ENCODE peak calls at places on chromosome 10, in four cellular contexts. T, I, D and X are unnamed samples.

GRCh38 chr10:110510730-110511129 is 13.0 kb downstream of the DUSP5 start:
- DNase-seq in D (no peak), I (no peak), T (no peak), X (no peak)

GRCh38 chr10:120022357-120022756 is 129.8 kb downstream of the SEC23IP start:
- DNase-seq in I (no peak), D (no peak), T (no peak), X (no peak)

GRCh38 chr10:91614254-91614624 is 18.6 kb downstream of the PPP1R3C start:
- DNase-seq in I (no peak), D (no peak), T (no peak), X (no peak)

GRCh38 chr10:102710604-102711003 is 3.6 kb downstream of the ARL3 start:
- DNase-seq in I (peak), D (peak), T (no peak), X (no peak)

GRCh38 chr10:48450811-48451466 is 144.5 kb downstream of the MAPK8 start:
- DNase-seq in I (no peak), T (no peak), D (no peak), X (peak)

GRCh38 chr10:96124230-96125141 is 5.6 kb upstream of the ZNF518A start:
- DNase-seq in T (peak), D (no peak), I (peak), X (peak)

GRCh38 chr10:46546591-46547330 is 9.7 kb downstream of the GPRIN2 start:
- DNase-seq in I (no peak), D (no peak), T (peak), X (no peak)

GRCh38 chr10:122657255-122657654 is 42.4 kb downstream of the C10orf120 start:
- DNase-seq in I (no peak), D (no peak), T (no peak), X (peak)

GRCh38 chr10:80161321-80162084 is 29.0 kb downstream of the PLAC9 start:
- DNase-seq in T (no peak), D (no peak), I (no peak), X (peak)

GRCh38 chr10:110455440-110455839 is 42.3 kb upstream of the DUSP5 start:
- DNase-seq in I (no peak), T (no peak), D (no peak), X (no peak)

GRCh38 chr10:17113889-17114288 is 15.7 kb downstream of the CUBN start:
- DNase-seq in D (no peak), I (peak), T (no peak), X (no peak)

GRCh38 chr10:56212951-56213350 is 148.1 kb downstream of the ZWINT start:
- DNase-seq in I (no peak), T (no peak), D (no peak), X (no peak)

GRCh38 chr10:102133373-102134195 is 744 bp downstream of the PPRC1 start:
- DNase-seq in I (peak), D (peak), T (peak), X (peak)

GRCh38 chr10:51867956-51868355 is 168.6 kb upstream of the CSTF2T start:
- DNase-seq in D (no peak), T (no peak), I (no peak), X (no peak)

GRCh38 chr10:77641344-77641743 is 3.7 kb upstream of the KCNMA1 start:
- DNase-seq in D (no peak), T (no peak), I (no peak), X (peak)

GRCh38 chr10:45308707-45309106 is 6.7 kb downstream of the OR13A1 start:
- DNase-seq in D (no peak), I (no peak), T (no peak), X (no peak)

GRCh38 chr10:3776796-3777571 is 8.0 kb downstream of the KLF6 start:
- DNase-seq in I (peak), T (peak), D (peak), X (peak)

GRCh38 chr10:60082341-60083038 is 176.1 kb upstream of the CCDC6 start:
- DNase-seq in I (no peak), T (no peak), D (no peak), X (no peak)

GRCh38 chr10:109668137-109668536 is 255.2 kb downstream of the XPNPEP1 start:
- DNase-seq in D (no peak), I (no peak), T (no peak), X (no peak)

GRCh38 chr10:123666318-123667291 is at the start of gene GPR26:
- DNase-seq in I (no peak), T (no peak), D (no peak), X (no peak)

GRCh38 chr10:28800144-28800543 is 122.8 kb downstream of the BAMBI start:
- DNase-seq in D (no peak), T (no peak), I (no peak), X (no peak)

GRCh38 chr10:120336910-120337540 is 120.0 kb upstream of the PLPP4 start:
- DNase-seq in I (peak), T (peak), D (no peak), X (peak)

GRCh38 chr10:112775892-112776679 is 174.0 kb upstream of the TCF7L2 start:
- DNase-seq in T (no peak), I (no peak), D (no peak), X (no peak)

GRCh38 chr10:61100882-61101281 is 156.9 kb upstream of the RHOBTB1 start:
- DNase-seq in T (no peak), D (no peak), I (no peak), X (no peak)

GRCh38 chr10:126001579-126001978 is 105.2 kb downstream of the FANK1 start:
- DNase-seq in T (no peak), I (peak), D (no peak), X (no peak)

GRCh38 chr10:112875474-112876267 is 74.4 kb upstream of the TCF7L2 start:
- DNase-seq in T (peak), D (no peak), I (peak), X (no peak)

GRCh38 chr10:52066383-52066782 is 247.7 kb upstream of the DKK1 start:
- DNase-seq in I (no peak), D (no peak), T (no peak), X (peak)

GRCh38 chr10:101858723-101859500 is 15.3 kb upstream of the KCNIP2 start:
- DNase-seq in T (no peak), I (no peak), D (no peak), X (no peak)

GRCh38 chr10:49486738-49487137 is 52.2 kb downstream of the ERCC6 start:
- DNase-seq in D (no peak), T (no peak), I (no peak), X (no peak)

DNA sequence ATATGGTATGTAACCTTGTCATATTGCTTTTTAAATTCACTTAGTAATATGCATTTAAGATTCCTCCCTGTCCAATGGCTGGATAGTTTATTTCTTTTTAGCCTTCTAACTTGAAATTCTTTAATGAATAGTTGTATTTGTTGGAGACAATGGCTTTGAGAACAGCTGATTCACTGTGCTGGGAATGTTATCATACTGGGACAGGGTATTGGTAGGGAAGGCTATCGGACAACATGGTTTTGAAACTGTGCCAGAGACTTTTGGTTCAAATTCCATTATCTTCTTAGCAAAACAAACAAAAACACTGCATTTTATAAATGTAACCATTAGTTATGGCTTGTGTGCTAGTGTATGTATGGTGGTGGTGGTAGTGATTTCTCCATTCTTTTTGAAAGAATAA is 517.1 kb upstream of the ANKRD30A start:
- DNase-seq in D (no peak), I (peak), T (no peak), X (no peak)
- H3K4me3 ChIP-seq in D (no peak), I (no peak), T (no peak), X (no peak)

GRCh38 chr10:70672993-70673928 is 955 bp downstream of the ADAMTS14 start:
- DNase-seq in T (no peak), I (no peak), D (no peak), X (no peak)
- H3K4me3 ChIP-seq in T (peak), I (no peak), D (peak), X (no peak)

GRCh38 chr10:117224881-117225280 is 16.0 kb upstream of the SLC18A2 start:
- DNase-seq in I (no peak), D (no peak), T (no peak), X (no peak)
- H3K4me3 ChIP-seq in I (no peak), D (no peak), T (no peak), X (no peak)

GRCh38 chr10:99977916-99978315 is 31.8 kb downstream of the DNMBP start:
- DNase-seq in T (no peak), D (no peak), I (no peak), X (no peak)

GRCh38 chr10:99976886-99977391 is 32.8 kb downstream of the DNMBP start:
- DNase-seq in I (peak), T (no peak), D (no peak), X (peak)

GRCh38 chr10:99973190-99973589 is 36.6 kb downstream of the DNMBP start:
- DNase-seq in D (no peak), I (no peak), T (no peak), X (no peak)

GRCh38 chr10:99975106-99975829 is 34.5 kb downstream of the DNMBP start:
- DNase-seq in I (no peak), T (no peak), D (no peak), X (no peak)

DNA sequence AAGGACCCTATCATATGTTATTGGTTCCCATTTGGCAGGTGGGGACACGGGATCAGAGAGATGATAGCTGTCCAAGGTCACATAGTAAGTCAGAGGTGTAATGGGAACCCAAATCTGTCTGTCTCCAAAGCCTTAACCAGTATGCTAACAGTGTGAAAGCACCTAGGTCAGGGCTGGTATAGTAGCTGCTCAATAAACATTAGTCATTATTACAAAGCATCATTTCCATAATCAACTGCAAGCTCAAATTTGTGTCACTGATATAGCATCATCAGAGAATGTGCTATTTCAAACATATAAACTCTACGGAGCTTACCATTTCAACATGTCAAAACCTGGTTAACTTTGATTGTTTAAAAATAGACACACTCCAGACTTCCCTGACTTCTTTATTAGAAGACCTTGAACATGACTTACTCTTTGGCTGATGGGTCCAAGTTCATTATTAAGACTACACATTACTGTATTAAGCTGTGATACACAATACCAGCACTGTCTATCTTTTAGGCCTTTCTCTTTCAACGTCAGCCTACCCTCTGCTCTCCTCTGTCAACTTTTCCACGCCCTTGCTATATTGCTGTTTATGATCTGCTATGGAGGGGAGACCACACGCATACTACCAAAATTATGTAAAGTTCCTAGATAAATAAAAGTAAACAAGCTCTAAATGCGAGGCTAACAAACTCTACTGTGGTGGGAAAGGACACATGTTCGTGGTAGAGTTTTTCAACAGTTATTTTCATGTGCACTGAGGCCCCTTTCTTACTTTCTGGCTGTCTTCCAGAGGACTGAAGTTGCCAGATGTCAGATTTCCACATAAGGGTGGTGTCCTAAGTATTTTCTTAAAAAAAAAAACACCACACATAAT is 33.6 kb downstream of the DNMBP start:
- DNase-seq in I (peak), D (no peak), T (no peak), X (no peak)
- H3K4me3 ChIP-seq in I (no peak), D (no peak), T (no peak), X (no peak)

GRCh38 chr10:75283150-75284096 is 47.7 kb upstream of the COMTD1 start:
- DNase-seq in T (no peak), D (no peak), I (no peak), X (no peak)
- H3K4me3 ChIP-seq in T (no peak), D (no peak), I (no peak), X (no peak)

DNA sequence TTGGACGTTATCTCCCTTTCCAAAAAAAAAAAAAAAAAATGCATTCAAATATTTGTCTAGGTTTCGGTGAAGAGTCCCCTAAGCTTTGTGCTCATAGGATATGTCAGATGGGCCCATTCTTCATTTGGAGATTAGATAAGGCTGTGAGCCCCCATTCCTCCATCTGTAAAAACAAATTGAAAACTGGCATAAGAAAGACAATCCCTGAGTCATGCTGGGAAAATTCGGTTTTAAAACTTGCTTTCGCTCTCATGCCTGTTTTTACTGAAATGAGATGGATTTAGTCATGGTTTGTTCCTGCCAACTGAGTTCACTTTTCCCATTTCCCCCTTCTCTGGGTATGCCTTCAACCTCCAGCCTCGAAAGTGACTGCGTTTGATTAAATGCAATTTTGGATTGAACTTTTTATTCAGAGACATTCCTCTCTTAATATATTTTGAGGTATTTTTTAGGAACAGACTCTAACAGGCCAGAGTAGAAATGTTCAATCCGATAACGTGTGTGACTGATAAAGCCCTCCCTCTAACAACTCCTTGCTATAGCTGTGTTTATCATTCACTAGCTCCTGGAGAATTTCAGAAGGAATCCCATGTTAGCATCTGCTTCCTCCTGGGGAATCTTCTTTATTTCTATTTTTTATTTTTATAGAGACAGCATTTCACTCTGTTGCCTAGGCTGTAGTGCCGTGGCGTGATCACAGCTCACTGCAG is 190.9 kb upstream of the LYZL2 start:
- DNase-seq in D (no peak), T (no peak), I (peak), X (no peak)
- H3K4me3 ChIP-seq in D (no peak), T (no peak), I (no peak), X (no peak)

GRCh38 chr10:11050301-11051000 is 32.8 kb downstream of the CELF2 start:
- DNase-seq in I (no peak), D (no peak), T (no peak), X (no peak)

GRCh38 chr10:11051001-11051324 is 33.3 kb downstream of the CELF2 start:
- DNase-seq in D (no peak), I (no peak), T (no peak), X (no peak)

GRCh38 chr10:11046766-11047165 is 29.1 kb downstream of the CELF2 start:
- DNase-seq in I (peak), T (no peak), D (no peak), X (no peak)

GRCh38 chr10:11049772-11050171 is 32.1 kb downstream of the CELF2 start:
- DNase-seq in D (no peak), I (no peak), T (no peak), X (no peak)

GRCh38 chr10:11048707-11049296 is 31.1 kb downstream of the CELF2 start:
- DNase-seq in I (no peak), D (no peak), T (no peak), X (no peak)
- H3K4me3 ChIP-seq in I (no peak), D (no peak), T (no peak), X (no peak)

GRCh38 chr10:19107406-19107805 is 58.8 kb downstream of the MALRD1 start:
- DNase-seq in T (no peak), I (no peak), D (no peak), X (no peak)
- H3K4me3 ChIP-seq in T (no peak), I (no peak), D (no peak), X (no peak)

GRCh38 chr10:75597691-75598455 is 166.4 kb downstream of the LRMDA start:
- DNase-seq in T (no peak), D (no peak), I (no peak), X (no peak)
- H3K4me3 ChIP-seq in T (no peak), D (no peak), I (no peak), X (no peak)